ENCODE peak calls at places on chromosomes 4 and X, in four cellular contexts. S, L, H and X are unnamed samples.
A peak's percentile ranks its signal among the peaks of the same experiment; 100 is the strongest.

GRCh38 chrX:132953358-132953757 is 5.1 kb downstream of the HS6ST2 start:
- DNase-seq in L (no peak), H (no peak), S (no peak), X (no peak)

GRCh38 chr4:74618166-74618565 is 173.2 kb downstream of the AREG start:
- DNase-seq in L (no peak), S (no peak), H (no peak), X (no peak)

GRCh38 chrX:134171661-134172587 is 65.1 kb upstream of the CCDC160 start:
- DNase-seq in L (no peak), S (no peak), H (no peak), X (no peak)

GRCh38 chr4:154164931-154165839 is 326.4 kb downstream of the DCHS2 start:
- DNase-seq in L (no peak), H (no peak), S (no peak), X (peak; percentile 69)

GRCh38 chr4:90403781-90404180 is 276.6 kb downstream of the CCSER1 start:
- DNase-seq in H (no peak), L (no peak), S (no peak), X (no peak)

GRCh38 chr4:25439913-25440477 is 62.9 kb downstream of the ANAPC4 start:
- DNase-seq in H (peak; percentile 43), S (peak; percentile 79), L (peak; percentile 36), X (peak; percentile 11)

GRCh38 chr4:9812530-9813340 is 31.3 kb downstream of the DRD5 start:
- DNase-seq in L (no peak), S (no peak), H (no peak), X (peak; percentile 57)

GRCh38 chr4:89048906-89049601 is 7.9 kb downstream of the FAM13A start:
- DNase-seq in L (no peak), H (no peak), S (no peak), X (no peak)

GRCh38 chrX:48913605-48914366 is 2.3 kb upstream of the SLC35A2 start:
- DNase-seq in S (no peak), L (no peak), H (no peak), X (no peak)

GRCh38 chrX:254630-255215 is 26.5 kb upstream of the PLCXD1 start:
- DNase-seq in S (no peak), L (no peak), H (no peak), X (no peak)

GRCh38 chr4:1367936-1368289 is 20.9 kb downstream of the UVSSA start:
- DNase-seq in H (no peak), L (no peak), S (no peak), X (no peak)

GRCh38 chr4:85905761-85906160 is 430.8 kb downstream of the ARHGAP24 start:
- DNase-seq in H (no peak), L (no peak), S (no peak), X (no peak)

DNA sequence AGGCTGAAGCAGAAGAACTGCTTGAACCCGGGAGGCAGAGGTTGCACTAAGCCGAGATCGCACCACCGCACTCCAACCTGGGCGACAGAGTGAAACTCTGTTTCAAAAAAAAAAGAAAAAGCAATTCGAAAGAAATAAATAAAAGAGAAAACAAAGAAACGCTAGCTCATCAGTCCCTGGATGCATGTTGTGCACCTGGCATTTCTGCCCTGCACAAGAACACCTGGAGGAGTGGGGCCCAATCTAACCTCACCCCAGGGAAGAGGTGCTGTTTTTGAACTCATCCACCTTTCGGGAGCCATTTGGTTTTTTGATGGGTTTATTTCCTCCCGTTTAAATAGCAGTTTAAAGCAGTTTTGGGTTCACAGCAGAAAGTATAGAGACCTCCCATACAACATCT is 5.7 kb upstream of the MRFAP1 start:
- DNase-seq in H (no peak), S (no peak), L (no peak), X (no peak)
- TF ChIP-seq CHD4 in H (no peak), S (no peak), L (no peak), X (no peak)

GRCh38 chr4:30182786-30183185 is 537.4 kb upstream of the PCDH7 start:
- DNase-seq in S (no peak), L (no peak), H (no peak), X (no peak)
- TF ChIP-seq CHD4 in S (no peak), L (no peak), H (no peak), X (no peak)

DNA sequence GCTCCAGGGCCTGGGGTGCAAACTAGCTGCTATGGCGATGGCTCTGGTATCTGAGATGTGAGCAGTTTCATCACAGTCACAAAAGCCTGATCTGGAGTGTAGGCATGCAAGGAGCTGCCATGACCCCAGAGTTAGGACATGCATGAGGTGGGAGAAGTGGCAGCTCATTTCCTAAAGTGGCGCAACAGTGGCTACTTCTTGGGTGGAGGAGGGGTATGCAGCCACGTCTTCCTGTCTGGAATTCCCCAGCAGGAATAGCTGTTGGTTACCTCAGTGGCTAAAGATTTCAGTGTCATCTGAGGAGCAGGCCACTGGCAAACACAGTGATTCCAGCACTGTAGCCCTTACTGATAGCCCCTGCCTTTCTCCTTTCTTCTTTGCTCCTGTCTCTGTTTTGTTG is 1382.5 kb downstream of the C4orf33 start:
- DNase-seq in H (no peak), S (no peak), L (no peak), X (no peak)
- TF ChIP-seq CHD4 in H (no peak), S (no peak), L (no peak), X (no peak)

GRCh38 chr4:128271551-128271950 is 16.1 kb downstream of the PGRMC2 start:
- DNase-seq in L (no peak), H (no peak), S (no peak), X (no peak)

GRCh38 chr4:128268970-128269369 is 18.6 kb downstream of the PGRMC2 start:
- DNase-seq in H (peak; percentile 43), S (no peak), L (no peak), X (no peak)

DNA sequence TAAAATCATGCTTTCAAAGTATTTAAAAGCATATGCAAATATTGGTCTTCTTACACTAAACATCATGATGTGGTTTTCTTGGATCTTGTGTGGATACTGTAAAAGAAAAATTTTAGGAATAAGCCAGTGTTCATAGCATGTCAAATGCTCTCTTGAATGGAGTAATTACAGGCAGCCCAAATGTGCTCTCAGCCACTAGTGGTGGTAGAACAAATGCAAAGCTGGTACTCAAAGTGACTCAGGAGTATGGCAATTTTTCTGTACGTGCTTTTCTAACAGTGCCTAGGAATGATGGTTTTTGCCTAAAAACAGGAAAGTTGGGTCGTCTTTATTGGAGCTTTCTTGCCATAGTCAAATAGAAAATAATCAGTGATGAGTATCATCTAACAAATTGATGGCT is 19.9 kb downstream of the PGRMC2 start:
- DNase-seq in H (no peak), S (no peak), L (no peak), X (no peak)
- TF ChIP-seq CHD4 in H (no peak), S (no peak), L (no peak), X (no peak)

GRCh38 chr4:23882976-23883531 is 6.8 kb downstream of the PPARGC1A start:
- DNase-seq in S (no peak), H (no peak), L (no peak), X (no peak)
- TF ChIP-seq CHD4 in S (no peak), H (no peak), L (no peak), X (no peak)

GRCh38 chr4:110096406-110096805 is 102.0 kb downstream of the ELOVL6 start:
- DNase-seq in H (no peak), S (no peak), L (no peak), X (no peak)

GRCh38 chr4:110104661-110105060 is 93.8 kb downstream of the ELOVL6 start:
- DNase-seq in H (no peak), L (no peak), S (no peak), X (no peak)

DNA sequence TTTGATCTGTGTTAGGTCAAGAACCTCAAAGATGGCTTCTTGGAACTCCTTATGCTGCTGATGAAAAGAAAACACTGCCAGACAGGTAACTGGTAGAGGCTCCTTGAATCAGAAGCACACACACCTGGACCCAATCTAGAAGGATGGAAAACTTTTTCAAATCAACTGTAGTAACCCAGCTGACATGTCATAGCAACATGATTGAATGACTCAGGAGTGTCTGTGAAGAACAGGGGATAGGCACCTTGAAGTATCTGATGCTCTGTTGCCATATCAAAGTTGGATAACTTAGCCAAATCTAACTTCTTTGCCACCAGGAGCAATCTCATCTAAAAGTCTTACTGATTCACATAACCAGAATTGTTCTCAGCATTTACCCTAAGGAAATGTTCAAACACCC is 98.8 kb downstream of the ELOVL6 start:
- DNase-seq in L (no peak), S (no peak), H (no peak), X (no peak)
- TF ChIP-seq CHD4 in L (no peak), S (no peak), H (no peak), X (no peak)